ENCODE peak calls at places on chromosomes 12 and 14, in nine cellular contexts. V is activated CD4-positive, alpha-beta T cell treated with anti-CD3 and anti-CD28 coated beads, Interleukin-2, amount 50 U/mL, for 1 hour; D is T-helper 2 cell treated with Interferon-gamma antibody and Interleukin-4, amounts not matched to agents 5 μg/mL and 100 μg/mL, for 36 hours; O is T-cell; Y is stimulated activated CD4-positive, alpha-beta T cell treated with anti-CD3 and anti-CD28 coated beads, Interleukin-15, amount 100 ng/mL, for 24 hours; K is LoVo; Z is MCF 10A; C is NCI-H345; R is T-helper 9 cell. T is an unnamed sample.

GRCh38 chr12:124524231-124524925 is 43.0 kb downstream of the NCOR2 start:
- DNase-seq in V (no peak), D (no peak), O (no peak), Y (no peak), K (peak), Z (peak), C (no peak), R (no peak), T (no peak)

GRCh38 chr14:84323963-84324362 is 1206.0 kb upstream of the FLRT2 start:
- DNase-seq in V (no peak), D (no peak), O (no peak), Y (no peak), K (no peak), Z (peak), C (no peak), R (no peak), T (no peak)

GRCh38 chr12:104691661-104692334 is 235.1 kb downstream of the CHST11 start:
- DNase-seq in V (no peak), D (no peak), O (no peak), Y (no peak), K (no peak), Z (no peak), C (no peak), R (no peak), T (no peak)

GRCh38 chr14:68401320-68401719 is 391.5 kb downstream of the ZFP36L1 start:
- DNase-seq in V (no peak), D (no peak), O (no peak), Y (no peak), K (peak), Z (peak), C (no peak), R (no peak), T (no peak)

GRCh38 chr12:91423336-91424050 is 240.9 kb upstream of the DCN start:
- DNase-seq in V (no peak), D (no peak), O (no peak), Y (no peak), K (no peak), Z (no peak), C (no peak), R (no peak), T (no peak)

GRCh38 chr12:12946686-12947355 is 5.1 kb downstream of the GPRC5D start:
- DNase-seq in V (no peak), D (no peak), O (no peak), Y (no peak), K (no peak), Z (no peak), C (no peak), R (no peak), T (no peak)

GRCh38 chr14:94536836-94537235 is 24.4 kb upstream of the SERPINA4 start:
- DNase-seq in V (no peak), D (no peak), O (no peak), Y (no peak), K (no peak), Z (peak), C (no peak), R (no peak), T (no peak)

GRCh38 chr14:61178226-61179060 is 102.7 kb downstream of the TMEM30B start:
- DNase-seq in V (no peak), D (peak), O (no peak), Y (peak), K (peak), Z (peak), C (no peak), R (no peak), T (no peak)

GRCh38 chr14:102215522-102216250 is 76.0 kb downstream of the WDR20 start:
- DNase-seq in V (no peak), D (no peak), O (no peak), Y (no peak), K (no peak), Z (no peak), C (peak), R (no peak), T (no peak)

GRCh38 chr14:33210304-33210703 is 271.6 kb downstream of the NPAS3 start:
- DNase-seq in V (no peak), D (no peak), O (no peak), Y (no peak), K (no peak), Z (peak), C (no peak), R (no peak), T (no peak)

GRCh38 chr12:63862187-63863107 is 17.9 kb downstream of the SRGAP1 start:
- DNase-seq in V (no peak), D (no peak), O (no peak), Y (no peak), K (peak), Z (peak), C (no peak), R (no peak), T (no peak)

T was measured in activated T-helper 2 cell treated with anti-CD3 and anti-CD28 coated beads, Interferon-gamma antibody, Interleukin-2, Interleukin-4, amounts not matched to agents 10 μg/mL and 5 μg/mL and 100 μg/mL, durations not matched to agents 14 hours and 24 hours and 36 hours.